ENCODE peak calls at places on chromosomes 7 and 10, in eight cellular contexts. E is lower lobe of right lung; Z is WTC11; H is activated CD8-positive, alpha-beta T cell treated with anti-CD3 and anti-CD28 coated beads for 36 hours; C is CD8-positive, alpha-beta T cell; X is neural progenitor cell; O is AG04449; R is CD4-positive, alpha-beta T cell. G is an unnamed sample.
A peak's percentile ranks its signal among the peaks of the same experiment; 100 is the strongest.

GRCh38 chr7:158252081-158252836 is 335.4 kb downstream of the PTPRN2 start:
- DNase-seq in E (no peak), Z (peak; percentile 4), H (no peak), C (no peak), X (peak; percentile 39), O (no peak), R (no peak), G (peak; percentile 58)

GRCh38 chr7:140230517-140230861 is 53.7 kb upstream of the KDM7A start:
- DNase-seq in E (peak; percentile 67), Z (no peak), H (peak; percentile 84), C (peak; percentile 86), X (peak; percentile 47), O (no peak), R (peak; percentile 66), G (no peak)

GRCh38 chr10:74801447-74801846 is 25.0 kb upstream of the KAT6B start:
- DNase-seq in E (no peak), Z (no peak), H (no peak), C (no peak), X (no peak), O (no peak), R (no peak), G (no peak)

GRCh38 chr10:17196045-17196444 is 5.4 kb downstream of the TRDMT1 start:
- DNase-seq in E (no peak), Z (no peak), H (no peak), C (no peak), X (no peak), O (no peak), R (no peak), G (no peak)

GRCh38 chr10:16867556-16867955 is 50.3 kb upstream of the RSU1 start:
- DNase-seq in E (no peak), Z (no peak), H (no peak), C (no peak), X (peak; percentile 57), O (peak; percentile 12), R (no peak), G (no peak)

GRCh38 chr7:1576521-1577253 is 6.9 kb upstream of the PSMG3 start:
- DNase-seq in E (no peak), Z (peak; percentile 54), H (no peak), C (no peak), X (no peak), O (no peak), R (no peak), G (no peak)

GRCh38 chr10:35206274-35206673 is 79.6 kb downstream of the CREM start:
- DNase-seq in E (no peak), Z (no peak), H (no peak), C (no peak), X (no peak), O (no peak), R (no peak), G (no peak)

GRCh38 chr10:89283174-89283987 is 18.5 kb upstream of the IFIT2 start:
- DNase-seq in E (no peak), Z (no peak), H (no peak), C (no peak), X (no peak), O (no peak), R (no peak), G (no peak)

GRCh38 chr7:158109364-158110033 is 478.1 kb downstream of the PTPRN2 start:
- DNase-seq in E (no peak), Z (no peak), H (no peak), C (no peak), X (no peak), O (no peak), R (no peak), G (peak; percentile 50)

GRCh38 chr7:30583181-30583580 is 11.5 kb upstream of the GARS1 start:
- DNase-seq in E (no peak), Z (no peak), H (no peak), C (no peak), X (no peak), O (no peak), R (no peak), G (no peak)

GRCh38 chr10:15038416-15038815 is 5.3 kb upstream of the OLAH start:
- DNase-seq in E (no peak), Z (no peak), H (no peak), C (no peak), X (no peak), O (no peak), R (no peak), G (no peak)

GRCh38 chr7:111005445-111005844 is 85.5 kb upstream of the LRRN3 start:
- DNase-seq in E (no peak), Z (no peak), H (no peak), C (no peak), X (no peak), O (no peak), R (no peak), G (no peak)

GRCh38 chr7:85172530-85172941 is 14.3 kb downstream of the SEMA3D start:
- DNase-seq in E (no peak), Z (no peak), H (no peak), C (peak; percentile 2), X (no peak), O (peak; percentile 74), R (no peak), G (no peak)

GRCh38 chr7:117871778-117872538 is 1.3 kb downstream of the CTTNBP2 start:
- DNase-seq in E (no peak), Z (peak; percentile 60), H (no peak), C (peak; percentile 15), X (peak; percentile 74), O (no peak), R (no peak), G (no peak)

GRCh38 chr10:73307203-73307800 is 51.4 kb downstream of the CFAP70 start:
- DNase-seq in E (no peak), Z (no peak), H (no peak), C (no peak), X (no peak), O (no peak), R (no peak), G (no peak)

GRCh38 chr7:69597278-69598076 is 798 bp upstream of the AUTS2 start:
- DNase-seq in E (peak; percentile 64), Z (peak; percentile 63), H (peak; percentile 8), C (peak; percentile 21), X (peak; percentile 51), O (no peak), R (no peak), G (peak; percentile 80)

GRCh38 chr7:155885162-155886160 is 73.2 kb upstream of the SHH start:
- DNase-seq in E (no peak), Z (no peak), H (no peak), C (no peak), X (peak; percentile 45), O (no peak), R (no peak), G (no peak)

GRCh38 chr7:73980206-73980605 is 47.8 kb upstream of the ELN start:
- DNase-seq in E (peak; percentile 6), Z (no peak), H (no peak), C (no peak), X (no peak), O (no peak), R (no peak), G (no peak)

DNA sequence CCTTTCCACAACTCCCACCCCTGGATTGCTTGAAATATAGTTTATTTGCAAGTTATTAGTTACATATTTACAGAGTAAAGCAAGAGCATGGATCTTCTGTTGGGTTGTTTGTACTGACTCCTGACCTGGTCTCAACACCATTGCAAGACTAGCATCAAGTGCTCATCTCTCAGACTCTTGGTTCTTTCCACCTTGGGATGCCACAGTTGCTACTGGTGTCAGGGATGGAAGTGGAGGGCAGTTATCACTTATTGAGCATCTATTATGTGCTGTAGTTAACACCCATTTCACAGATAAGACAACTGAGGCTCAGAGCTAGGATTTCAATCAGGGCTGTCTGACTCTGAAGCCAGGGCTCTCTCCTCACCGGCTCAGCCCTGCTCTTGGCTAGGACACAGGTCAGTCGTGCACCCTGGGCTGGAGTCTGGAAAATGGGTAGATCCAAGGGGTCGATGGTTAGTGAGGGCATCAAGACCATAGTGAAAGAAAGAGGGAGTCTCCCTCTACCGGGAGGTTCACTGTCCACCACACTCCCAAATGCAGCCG is 614 bp upstream of the ADAMTS14 start:
- DNase-seq in E (no peak), Z (no peak), H (no peak), C (no peak), X (no peak), O (no peak), R (no peak), G (no peak)
- TF ChIP-seq CTCF in E (no peak), Z (no peak), H (no peak), C (no peak), X (no peak), O (peak; percentile 9), R (no peak), G (no peak)

GRCh38 chr10:51960494-51960895 is 261.1 kb upstream of the CSTF2T start:
- DNase-seq in E (no peak), Z (no peak), H (no peak), C (no peak), X (peak; percentile 67), O (no peak), R (no peak), G (no peak)
- TF ChIP-seq CTCF in E (peak; percentile 50), Z (no peak), H (peak; percentile 66), C (peak; percentile 64), X (peak; percentile 77), O (peak; percentile 36), R (peak; percentile 69), G (peak; percentile 81)

GRCh38 chr7:15167912-15168311 is 265.4 kb upstream of the DGKB start:
- DNase-seq in E (no peak), Z (no peak), H (no peak), C (no peak), X (no peak), O (no peak), R (no peak), G (no peak)

GRCh38 chr7:15174470-15174869 is 271.9 kb upstream of the DGKB start:
- DNase-seq in E (no peak), Z (no peak), H (no peak), C (no peak), X (no peak), O (no peak), R (no peak), G (no peak)

GRCh38 chr7:15166620-15167019 is 264.1 kb upstream of the DGKB start:
- DNase-seq in E (no peak), Z (no peak), H (no peak), C (no peak), X (no peak), O (no peak), R (no peak), G (no peak)

DNA sequence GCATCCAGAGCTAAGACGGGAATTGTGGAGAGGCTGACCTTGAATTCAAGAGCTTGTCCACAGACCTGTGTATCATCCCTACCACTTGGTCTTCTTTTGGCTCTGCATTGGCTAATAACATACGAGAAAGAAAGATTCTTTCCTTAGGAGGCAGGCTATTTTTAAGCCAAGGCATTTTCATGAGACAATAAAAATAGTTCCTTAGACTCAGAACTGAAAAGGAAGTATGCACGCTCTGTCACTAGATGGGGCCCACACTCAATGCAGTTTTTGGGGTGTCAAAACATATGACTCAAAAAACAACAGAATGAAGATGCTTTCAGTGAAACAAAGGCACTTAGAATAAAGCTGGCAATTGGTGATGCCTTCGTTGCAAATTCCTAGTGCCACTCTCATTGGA is 265.9 kb upstream of the DGKB start:
- DNase-seq in E (no peak), Z (no peak), H (no peak), C (no peak), X (no peak), O (no peak), R (no peak), G (no peak)
- TF ChIP-seq CTCF in E (no peak), Z (no peak), H (no peak), C (no peak), X (no peak), O (no peak), R (no peak), G (no peak)

DNA sequence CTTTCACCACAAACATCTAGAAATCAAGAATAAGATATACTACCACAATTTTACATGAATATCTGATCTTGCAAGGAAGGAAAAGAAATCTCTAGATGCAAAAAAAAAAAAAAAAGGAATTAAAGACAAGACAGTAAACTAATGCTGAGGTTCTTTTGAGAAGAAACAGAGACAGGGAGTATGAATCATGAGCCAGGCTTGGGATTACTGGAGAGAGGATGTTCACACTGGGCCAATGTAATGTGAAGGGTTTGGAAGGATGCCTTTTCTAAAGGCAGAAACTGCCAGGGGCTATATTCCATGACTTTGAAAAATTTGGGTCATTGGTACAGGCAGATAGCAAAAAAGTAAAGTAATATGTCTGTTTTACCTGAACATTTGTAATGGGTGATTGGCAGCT is 573.0 kb upstream of the IGFBP3 start:
- DNase-seq in E (no peak), Z (no peak), H (no peak), C (no peak), X (no peak), O (no peak), R (no peak), G (no peak)
- TF ChIP-seq CTCF in E (no peak), Z (no peak), H (no peak), C (no peak), X (no peak), O (no peak), R (no peak), G (no peak)